ENCODE peak calls at places on chromosomes 7 and 10, in eight cellular contexts. Z is PC-9, I is stomach, P is cardiac muscle cell, K is foreskin fibroblast, D is cardiac fibroblast, O is psoas muscle, G is astrocyte of the spinal cord. L is an unnamed sample.

GRCh38 chr10:76969366-76969990 is 668.1 kb downstream of the KCNMA1 start:
- DNase-seq in K (no peak), D (no peak), P (no peak), I (no peak), G (no peak), O (no peak), Z (no peak), L (no peak)

GRCh38 chr10:98045785-98046389 is 15.5 kb upstream of the CRTAC1 start:
- DNase-seq in K (peak; percentile 33), D (peak; percentile 69), P (peak; percentile 62), G (peak; percentile 47), Z (no peak), I (peak; percentile 65), O (peak; percentile 38), L (peak; percentile 62)

GRCh38 chr10:5291501-5292195 is 73.1 kb upstream of the UCN3 start:
- DNase-seq in G (peak; percentile 62), P (peak; percentile 90), I (no peak), D (peak; percentile 98), Z (peak; percentile 77), K (peak; percentile 84), O (peak; percentile 68), L (peak; percentile 95)

GRCh38 chr7:71442492-71443196 is 310.7 kb downstream of the GALNT17 start:
- DNase-seq in O (no peak), G (no peak), Z (no peak), P (no peak), K (no peak), I (no peak), D (no peak), L (no peak)

GRCh38 chr10:6185039-6185716 is 17.6 kb upstream of the PFKFB3 start:
- DNase-seq in D (no peak), G (no peak), K (no peak), P (peak; percentile 64), O (no peak), I (no peak), Z (no peak), L (no peak)

GRCh38 chr10:29392376-29393021 is 103.6 kb downstream of the LYZL1 start:
- DNase-seq in D (peak; percentile 59), Z (no peak), P (peak; percentile 64), G (peak; percentile 46), I (peak; percentile 40), K (peak; percentile 22), O (no peak), L (peak; percentile 55)

GRCh38 chr10:6138456-6138855 is 49.6 kb downstream of the RBM17 start:
- DNase-seq in G (no peak), O (no peak), D (no peak), I (no peak), K (no peak), P (no peak), Z (no peak), L (no peak)

GRCh38 chr7:16599860-16600259 is 45.7 kb downstream of the ANKMY2 start:
- DNase-seq in K (no peak), D (no peak), G (no peak), Z (no peak), O (no peak), P (no peak), I (no peak), L (no peak)

GRCh38 chr7:27616914-27617548 is 45.7 kb downstream of the HIBADH start:
- DNase-seq in O (no peak), G (no peak), D (peak; percentile 18), I (no peak), Z (no peak), K (no peak), P (no peak), L (no peak)

GRCh38 chr10:35409094-35409582 is 72.8 kb downstream of the CCNY start:
- DNase-seq in O (peak; percentile 48), Z (no peak), G (peak; percentile 88), P (peak; percentile 81), D (peak; percentile 84), I (no peak), K (peak; percentile 87), L (peak; percentile 82)

GRCh38 chr7:43513236-43513635 is 69.7 kb upstream of the STK17A start:
- DNase-seq in O (no peak), I (no peak), P (peak; percentile 17), Z (no peak), G (peak; percentile 12), K (no peak), D (no peak), L (no peak)

GRCh38 chr10:32210306-32211045 is 136.5 kb downstream of the EPC1 start:
- DNase-seq in P (peak; percentile 70), O (no peak), I (no peak), D (peak; percentile 76), Z (no peak), G (peak; percentile 50), K (peak; percentile 53), L (peak; percentile 70)

GRCh38 chr7:46755120-46756034 is 826.5 kb downstream of the TNS3 start:
- DNase-seq in G (peak; percentile 47), I (no peak), Z (no peak), K (no peak), D (peak; percentile 41), P (no peak), O (no peak), L (no peak)

GRCh38 chr7:97868788-97869187 is 3.4 kb downstream of the ASNS start:
- DNase-seq in Z (no peak), P (peak; percentile 16), I (no peak), K (no peak), D (no peak), G (no peak), O (no peak), L (peak; percentile 20)

GRCh38 chr10:124093076-124093773 is at the start of gene CHST15:
- DNase-seq in K (peak; percentile 39), D (peak; percentile 45), G (peak; percentile 74), P (peak; percentile 77), Z (peak; percentile 80), O (peak; percentile 58), I (peak; percentile 48), L (peak; percentile 36)

GRCh38 chr10:24382979-24383663 is 174.2 kb downstream of the KIAA1217 start:
- DNase-seq in D (peak; percentile 14), O (peak; percentile 27), G (no peak), K (no peak), I (peak; percentile 66), Z (no peak), P (peak; percentile 60), L (peak; percentile 49)

GRCh38 chr10:75344170-75344569 is 57.4 kb downstream of the ZNF503 start:
- DNase-seq in O (no peak), D (no peak), K (no peak), P (no peak), G (no peak), Z (no peak), I (no peak), L (no peak)

GRCh38 chr10:117419921-117420320 is 44.7 kb upstream of the PDZD8 start:
- DNase-seq in Z (peak; percentile 64), D (peak; percentile 12), O (no peak), I (no peak), P (no peak), G (no peak), K (peak; percentile 52), L (no peak)
- TF ChIP-seq CTCF in Z (no peak), D (no peak), O (no peak), I (no peak), P (no peak), G (no peak), K (no peak), L (no peak)

GRCh38 chr7:134458806-134459698 is at the start of gene AKR1B1:
- DNase-seq in Z (peak; percentile 88), O (peak; percentile 94), K (peak; percentile 92), P (peak; percentile 96), G (peak; percentile 91), D (peak; percentile 91), I (peak; percentile 88), L (peak; percentile 95)

GRCh38 chr7:134461921-134462320 is 3.0 kb upstream of the AKR1B1 start:
- DNase-seq in G (no peak), O (no peak), K (no peak), Z (no peak), D (no peak), I (no peak), P (no peak), L (no peak)

GRCh38 chr7:134457166-134457565 is 1.7 kb downstream of the AKR1B1 start:
- DNase-seq in D (no peak), P (peak; percentile 55), G (no peak), K (no peak), I (no peak), O (no peak), Z (no peak), L (no peak)

GRCh38 chr7:134460000-134460399 is 1.1 kb upstream of the AKR1B1 start:
- DNase-seq in Z (peak; percentile 96), D (peak; percentile 80), P (no peak), I (no peak), G (no peak), O (no peak), K (no peak), L (no peak)

DNA sequence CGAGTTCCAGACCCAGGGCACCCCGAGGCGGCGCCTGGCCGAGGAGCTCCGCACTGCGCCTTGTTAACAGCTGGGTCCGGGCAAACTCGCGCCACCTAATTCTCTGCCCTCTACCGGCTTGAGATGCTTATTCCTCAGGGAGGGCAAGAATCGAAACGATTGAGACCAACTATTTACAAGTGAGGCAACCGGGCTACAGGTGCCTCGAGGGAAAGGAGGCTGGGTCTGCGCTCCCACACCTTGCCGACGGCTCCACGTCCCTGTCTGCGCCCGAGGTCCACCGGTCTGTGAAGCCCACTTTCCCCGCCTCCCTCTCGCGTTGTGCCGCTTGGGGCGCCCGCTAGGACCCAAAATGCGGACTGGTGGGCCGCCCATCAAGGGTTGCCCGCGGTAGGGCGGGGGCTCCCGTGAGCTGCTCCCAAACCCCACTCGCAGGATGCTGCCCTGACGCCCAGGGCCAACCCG is 527 bp downstream of the AKR1B1 start:
- DNase-seq in D (peak; percentile 45), Z (peak; percentile 73), I (peak; percentile 47), K (no peak), G (peak; percentile 44), O (peak; percentile 62), P (no peak), L (no peak)
- TF ChIP-seq CTCF in D (peak; percentile 42), Z (peak; percentile 32), I (no peak), K (peak; percentile 38), G (peak; percentile 41), O (no peak), P (peak; percentile 45), L (peak; percentile 31)

DNA sequence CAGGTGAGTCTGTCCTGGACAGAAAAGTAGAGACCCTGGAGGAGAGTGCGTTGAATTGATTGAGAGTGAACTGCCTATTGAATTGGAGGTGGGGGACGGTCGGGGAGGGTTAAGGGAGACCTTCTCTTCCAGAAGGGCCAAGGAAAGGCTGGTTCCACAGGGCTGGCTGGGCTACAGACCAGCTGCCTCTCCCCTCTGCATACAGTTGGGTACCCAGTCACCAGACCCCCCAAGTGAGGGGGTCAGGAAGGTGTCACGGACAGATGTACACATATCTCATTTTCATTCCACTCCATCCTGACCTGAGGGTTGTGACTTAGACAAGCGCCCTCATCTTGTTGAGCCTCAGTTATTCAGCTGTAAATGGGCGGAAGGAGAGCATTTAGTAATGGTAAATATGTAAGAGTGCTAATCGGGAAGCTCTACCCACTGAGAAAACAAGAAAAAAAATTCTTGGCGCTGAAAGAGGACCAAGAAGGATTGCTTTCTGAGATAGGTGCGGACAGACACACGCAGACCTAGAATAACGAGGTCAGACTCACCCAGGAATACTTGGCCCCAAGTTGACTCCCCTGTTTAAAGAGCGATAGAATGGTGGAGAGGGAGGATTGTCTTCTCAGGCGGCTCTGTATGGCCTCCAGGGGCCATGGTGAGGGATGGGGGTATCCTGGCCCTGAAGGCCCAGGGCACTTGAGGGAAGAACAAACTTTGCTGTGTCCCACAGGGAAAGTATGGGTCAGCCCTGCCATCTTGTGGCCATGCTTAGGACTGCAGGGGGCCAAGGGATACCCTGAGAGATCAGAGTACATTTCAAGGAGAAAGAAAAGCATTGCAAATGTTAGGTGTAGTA is 7.2 kb upstream of the MBL2 start:
- DNase-seq in G (peak; percentile 56), P (peak; percentile 80), O (peak; percentile 42), D (peak; percentile 65), K (peak; percentile 37), I (peak; percentile 67), Z (no peak), L (peak; percentile 73)
- TF ChIP-seq CTCF in G (peak; percentile 97), P (peak; percentile 98), O (peak; percentile 73), D (peak; percentile 94), K (peak; percentile 97), I (peak; percentile 90), Z (peak; percentile 99), L (peak; percentile 99)

GRCh38 chr10:12707461-12708185 is 293.9 kb downstream of the CCDC3 start:
- DNase-seq in K (peak; percentile 83), D (peak; percentile 89), P (peak; percentile 89), G (peak; percentile 98), I (peak; percentile 24), Z (peak; percentile 92), O (no peak), L (peak; percentile 92)
- TF ChIP-seq CTCF in K (peak; percentile 68), D (peak; percentile 64), P (peak; percentile 53), G (peak; percentile 14), I (peak; percentile 14), Z (peak; percentile 64), O (peak; percentile 26), L (peak; percentile 61)

L was measured in fibroblast of pulmonary artery.